ENCODE peak calls at places on chromosomes 4 and X, in nine cellular contexts. One of them, this sample, is unnamed.

GRCh38 chr4:4569036-4569435 is 27.2 kb upstream of the STX18 start:
- DNase-seq in WERI-Rb-1: no peak
- DNase-seq in ovary: no peak
- DNase-seq in hepatocyte: no peak
- DNase-seq in HFF-Myc: no peak
- DNase-seq in adrenal gland: no peak
- DNase-seq in heart left ventricle: no peak
- DNase-seq in epithelial cell of esophagus: peak
- DNase-seq in astrocyte of the spinal cord: no peak
- DNase-seq in this sample: no peak

GRCh38 chrX:81489987-81490386 is 288.1 kb downstream of the SH3BGRL start:
- DNase-seq in adrenal gland: no peak
- DNase-seq in ovary: no peak
- DNase-seq in astrocyte of the spinal cord: no peak
- DNase-seq in heart left ventricle: no peak
- DNase-seq in epithelial cell of esophagus: peak
- DNase-seq in hepatocyte: no peak
- DNase-seq in HFF-Myc: no peak
- DNase-seq in WERI-Rb-1: no peak
- DNase-seq in this sample: no peak

GRCh38 chr4:153432971-153433752 is 33.0 kb upstream of the TMEM131L start:
- DNase-seq in heart left ventricle: peak
- DNase-seq in ovary: peak
- DNase-seq in hepatocyte: peak
- DNase-seq in HFF-Myc: no peak
- DNase-seq in WERI-Rb-1: peak
- DNase-seq in adrenal gland: peak
- DNase-seq in astrocyte of the spinal cord: peak
- DNase-seq in epithelial cell of esophagus: peak
- DNase-seq in this sample: peak

GRCh38 chr4:22417408-22417807 is 98.5 kb downstream of the ADGRA3 start:
- DNase-seq in WERI-Rb-1: no peak
- DNase-seq in HFF-Myc: no peak
- DNase-seq in heart left ventricle: no peak
- DNase-seq in astrocyte of the spinal cord: peak
- DNase-seq in epithelial cell of esophagus: no peak
- DNase-seq in ovary: no peak
- DNase-seq in hepatocyte: no peak
- DNase-seq in adrenal gland: no peak
- DNase-seq in this sample: no peak

GRCh38 chr4:94782707-94783106 is 25.0 kb downstream of the BMPR1B start:
- DNase-seq in epithelial cell of esophagus: no peak
- DNase-seq in astrocyte of the spinal cord: no peak
- DNase-seq in ovary: no peak
- DNase-seq in WERI-Rb-1: no peak
- DNase-seq in HFF-Myc: no peak
- DNase-seq in hepatocyte: no peak
- DNase-seq in adrenal gland: no peak
- DNase-seq in heart left ventricle: no peak
- DNase-seq in this sample: no peak

GRCh38 chrX:15242899-15243555 is 26.9 kb downstream of the ASB9 start:
- DNase-seq in hepatocyte: peak
- DNase-seq in astrocyte of the spinal cord: peak
- DNase-seq in WERI-Rb-1: peak
- DNase-seq in epithelial cell of esophagus: peak
- DNase-seq in adrenal gland: peak
- DNase-seq in ovary: no peak
- DNase-seq in HFF-Myc: peak
- DNase-seq in heart left ventricle: no peak
- DNase-seq in this sample: no peak

GRCh38 chrX:141439651-141440050 is 144.9 kb downstream of the SPANXA1 start:
- DNase-seq in adrenal gland: no peak
- DNase-seq in WERI-Rb-1: no peak
- DNase-seq in HFF-Myc: no peak
- DNase-seq in epithelial cell of esophagus: no peak
- DNase-seq in hepatocyte: no peak
- DNase-seq in ovary: no peak
- DNase-seq in heart left ventricle: no peak
- DNase-seq in astrocyte of the spinal cord: no peak
- DNase-seq in this sample: no peak

GRCh38 chrX:120727911-120728310 is 98.1 kb upstream of the C1GALT1C1 start:
- DNase-seq in WERI-Rb-1: no peak
- DNase-seq in adrenal gland: no peak
- DNase-seq in HFF-Myc: no peak
- DNase-seq in hepatocyte: no peak
- DNase-seq in heart left ventricle: no peak
- DNase-seq in epithelial cell of esophagus: no peak
- DNase-seq in ovary: no peak
- DNase-seq in astrocyte of the spinal cord: no peak
- DNase-seq in this sample: no peak

GRCh38 chr4:148089624-148090023 is 352.6 kb downstream of the NR3C2 start:
- DNase-seq in heart left ventricle: no peak
- DNase-seq in epithelial cell of esophagus: no peak
- DNase-seq in HFF-Myc: no peak
- DNase-seq in astrocyte of the spinal cord: no peak
- DNase-seq in ovary: no peak
- DNase-seq in adrenal gland: no peak
- DNase-seq in hepatocyte: no peak
- DNase-seq in WERI-Rb-1: no peak
- DNase-seq in this sample: no peak

GRCh38 chr4:3655485-3656429 is 110.4 kb upstream of the ADRA2C start:
- DNase-seq in hepatocyte: no peak
- DNase-seq in HFF-Myc: no peak
- DNase-seq in astrocyte of the spinal cord: no peak
- DNase-seq in heart left ventricle: no peak
- DNase-seq in adrenal gland: no peak
- DNase-seq in ovary: no peak
- DNase-seq in WERI-Rb-1: peak
- DNase-seq in epithelial cell of esophagus: no peak
- DNase-seq in this sample: no peak

GRCh38 chrX:76148011-76148665 is 24.7 kb upstream of the PBDC1 start:
- DNase-seq in HFF-Myc: no peak
- DNase-seq in heart left ventricle: no peak
- DNase-seq in hepatocyte: no peak
- DNase-seq in adrenal gland: no peak
- DNase-seq in ovary: no peak
- DNase-seq in WERI-Rb-1: no peak
- DNase-seq in astrocyte of the spinal cord: peak
- DNase-seq in epithelial cell of esophagus: peak
- DNase-seq in this sample: no peak

DNA sequence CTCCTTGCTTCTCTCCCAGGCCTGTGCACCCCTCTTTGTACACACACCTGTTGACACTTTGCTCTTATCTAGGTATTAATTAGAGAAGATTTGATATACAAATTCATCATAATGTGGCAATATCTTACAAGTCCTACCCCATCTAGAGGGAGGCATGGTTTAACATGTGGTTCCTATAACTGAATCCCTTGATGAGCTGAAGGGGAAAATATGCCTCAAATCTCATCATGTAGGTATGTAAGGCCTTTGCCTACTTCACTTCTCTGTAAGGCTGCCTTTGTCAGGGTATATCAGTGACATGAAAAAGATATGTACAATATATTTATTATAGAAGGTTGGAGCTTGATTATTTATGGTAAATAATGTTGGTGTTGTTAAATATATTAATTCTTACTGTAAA is 31.9 kb downstream of the HTR2C start:
- DNase-seq in WERI-Rb-1: no peak
- DNase-seq in heart left ventricle: no peak
- DNase-seq in astrocyte of the spinal cord: no peak
- DNase-seq in hepatocyte: no peak
- DNase-seq in ovary: no peak
- DNase-seq in adrenal gland: no peak
- DNase-seq in HFF-Myc: no peak
- DNase-seq in epithelial cell of esophagus: no peak
- DNase-seq in this sample: no peak
- H3K4me3 ChIP-seq in WERI-Rb-1: no peak
- H3K4me3 ChIP-seq in heart left ventricle: no peak
- H3K4me3 ChIP-seq in astrocyte of the spinal cord: no peak
- H3K4me3 ChIP-seq in hepatocyte: no peak
- H3K4me3 ChIP-seq in ovary: no peak
- H3K4me3 ChIP-seq in adrenal gland: no peak
- H3K4me3 ChIP-seq in HFF-Myc: no peak
- H3K4me3 ChIP-seq in epithelial cell of esophagus: no peak
- H3K4me3 ChIP-seq in this sample: no peak

DNA sequence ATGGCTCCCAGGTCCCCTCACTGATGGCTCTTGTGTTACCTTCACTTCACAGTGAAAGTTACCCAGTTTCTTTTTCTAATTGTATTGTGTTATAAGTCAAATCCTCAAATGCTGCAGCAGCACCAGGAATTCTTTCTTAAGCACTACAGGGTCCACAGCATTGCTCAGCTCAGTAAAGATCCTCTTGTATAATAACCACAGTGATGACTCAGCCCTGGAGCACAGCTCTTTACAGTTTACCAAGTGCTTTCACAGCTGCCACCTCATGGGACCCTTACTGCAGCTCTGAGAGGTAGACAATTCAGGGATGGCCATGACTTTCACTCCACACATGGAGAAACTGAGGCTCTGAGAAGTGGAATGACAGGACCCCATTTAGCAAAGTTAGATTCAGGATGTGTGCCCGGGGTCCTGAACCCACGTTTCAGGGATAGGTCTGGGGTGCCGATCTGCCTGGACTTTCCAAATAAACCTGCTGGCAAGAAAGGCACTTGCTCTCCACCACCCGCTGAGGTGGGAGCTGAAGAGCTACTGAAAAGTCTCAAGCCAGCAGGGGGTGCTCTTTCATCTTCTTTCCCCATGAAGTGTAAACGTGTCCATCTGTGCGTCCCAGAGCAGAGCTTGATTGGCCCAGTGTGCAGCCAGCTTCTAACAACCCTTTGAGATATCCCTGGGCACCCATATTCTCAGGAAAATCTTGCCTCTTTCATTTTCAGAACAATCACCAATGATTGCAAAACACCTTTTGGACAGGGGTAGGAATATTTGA is 35.7 kb upstream of the GABRQ start:
- DNase-seq in heart left ventricle: no peak
- DNase-seq in hepatocyte: no peak
- DNase-seq in HFF-Myc: no peak
- DNase-seq in adrenal gland: no peak
- DNase-seq in WERI-Rb-1: peak
- DNase-seq in astrocyte of the spinal cord: peak
- DNase-seq in epithelial cell of esophagus: peak
- DNase-seq in ovary: no peak
- DNase-seq in this sample: no peak
- TF ChIP-seq CTCF in heart left ventricle: no peak
- TF ChIP-seq CTCF in hepatocyte: no peak
- TF ChIP-seq CTCF in HFF-Myc: no peak
- TF ChIP-seq CTCF in adrenal gland: no peak
- TF ChIP-seq CTCF in WERI-Rb-1: peak
- TF ChIP-seq CTCF in astrocyte of the spinal cord: no peak
- TF ChIP-seq CTCF in epithelial cell of esophagus: no peak
- TF ChIP-seq CTCF in ovary: no peak
- TF ChIP-seq CTCF in this sample: no peak

GRCh38 chr4:55993994-55994657 is 45.4 kb downstream of the CEP135 start:
- DNase-seq in HFF-Myc: no peak
- DNase-seq in epithelial cell of esophagus: no peak
- DNase-seq in ovary: no peak
- DNase-seq in hepatocyte: no peak
- DNase-seq in adrenal gland: no peak
- DNase-seq in WERI-Rb-1: no peak
- DNase-seq in heart left ventricle: no peak
- DNase-seq in astrocyte of the spinal cord: no peak
- DNase-seq in this sample: no peak
- H3K4me3 ChIP-seq in HFF-Myc: no peak
- H3K4me3 ChIP-seq in epithelial cell of esophagus: no peak
- H3K4me3 ChIP-seq in ovary: no peak
- H3K4me3 ChIP-seq in hepatocyte: no peak
- H3K4me3 ChIP-seq in adrenal gland: no peak
- H3K4me3 ChIP-seq in WERI-Rb-1: no peak
- H3K4me3 ChIP-seq in heart left ventricle: no peak
- H3K4me3 ChIP-seq in astrocyte of the spinal cord: no peak
- H3K4me3 ChIP-seq in this sample: no peak

GRCh38 chrX:46686003-46686645 is 72.8 kb downstream of the SLC9A7 start:
- DNase-seq in heart left ventricle: no peak
- DNase-seq in epithelial cell of esophagus: peak
- DNase-seq in astrocyte of the spinal cord: peak
- DNase-seq in adrenal gland: peak
- DNase-seq in hepatocyte: peak
- DNase-seq in HFF-Myc: no peak
- DNase-seq in WERI-Rb-1: peak
- DNase-seq in ovary: no peak
- DNase-seq in this sample: peak

GRCh38 chrX:46678232-46678631 is 80.7 kb downstream of the SLC9A7 start:
- DNase-seq in heart left ventricle: no peak
- DNase-seq in HFF-Myc: no peak
- DNase-seq in adrenal gland: no peak
- DNase-seq in ovary: no peak
- DNase-seq in astrocyte of the spinal cord: no peak
- DNase-seq in epithelial cell of esophagus: no peak
- DNase-seq in hepatocyte: no peak
- DNase-seq in WERI-Rb-1: no peak
- DNase-seq in this sample: no peak

GRCh38 chrX:46687619-46688018 is 71.3 kb downstream of the SLC9A7 start:
- DNase-seq in HFF-Myc: no peak
- DNase-seq in astrocyte of the spinal cord: no peak
- DNase-seq in hepatocyte: no peak
- DNase-seq in ovary: no peak
- DNase-seq in heart left ventricle: no peak
- DNase-seq in epithelial cell of esophagus: peak
- DNase-seq in adrenal gland: no peak
- DNase-seq in WERI-Rb-1: no peak
- DNase-seq in this sample: no peak

GRCh38 chrX:46681849-46682248 is 77.1 kb downstream of the SLC9A7 start:
- DNase-seq in epithelial cell of esophagus: no peak
- DNase-seq in HFF-Myc: no peak
- DNase-seq in adrenal gland: no peak
- DNase-seq in astrocyte of the spinal cord: no peak
- DNase-seq in heart left ventricle: no peak
- DNase-seq in hepatocyte: no peak
- DNase-seq in WERI-Rb-1: no peak
- DNase-seq in ovary: no peak
- DNase-seq in this sample: no peak

GRCh38 chrX:46683023-46683422 is 75.9 kb downstream of the SLC9A7 start:
- DNase-seq in adrenal gland: no peak
- DNase-seq in ovary: no peak
- DNase-seq in heart left ventricle: no peak
- DNase-seq in WERI-Rb-1: no peak
- DNase-seq in HFF-Myc: no peak
- DNase-seq in hepatocyte: no peak
- DNase-seq in astrocyte of the spinal cord: no peak
- DNase-seq in epithelial cell of esophagus: no peak
- DNase-seq in this sample: no peak
- TF ChIP-seq CTCF in adrenal gland: no peak
- TF ChIP-seq CTCF in ovary: no peak
- TF ChIP-seq CTCF in heart left ventricle: no peak
- TF ChIP-seq CTCF in WERI-Rb-1: no peak
- TF ChIP-seq CTCF in HFF-Myc: no peak
- TF ChIP-seq CTCF in hepatocyte: no peak
- TF ChIP-seq CTCF in astrocyte of the spinal cord: peak
- TF ChIP-seq CTCF in epithelial cell of esophagus: no peak
- TF ChIP-seq CTCF in this sample: no peak

GRCh38 chr4:25863347-25863784 is 578 bp upstream of the SEL1L3 start:
- DNase-seq in astrocyte of the spinal cord: no peak
- DNase-seq in epithelial cell of esophagus: no peak
- DNase-seq in heart left ventricle: no peak
- DNase-seq in WERI-Rb-1: peak
- DNase-seq in adrenal gland: no peak
- DNase-seq in ovary: no peak
- DNase-seq in HFF-Myc: no peak
- DNase-seq in hepatocyte: peak
- DNase-seq in this sample: no peak
- H3K4me3 ChIP-seq in astrocyte of the spinal cord: peak
- H3K4me3 ChIP-seq in epithelial cell of esophagus: peak
- H3K4me3 ChIP-seq in heart left ventricle: peak
- H3K4me3 ChIP-seq in WERI-Rb-1: peak
- H3K4me3 ChIP-seq in adrenal gland: no peak
- H3K4me3 ChIP-seq in ovary: peak
- H3K4me3 ChIP-seq in HFF-Myc: peak
- H3K4me3 ChIP-seq in hepatocyte: peak
- H3K4me3 ChIP-seq in this sample: peak

This sample was measured in ascending aorta.